ENCODE peak calls at places on chromosomes 2 and 18, in six cellular contexts. One of them, this sample, is unnamed.

GRCh38 chr2:171272039-171272438 is 111.3 kb upstream of the TLK1 start:
- DNase-seq in HEK293T: no peak
- DNase-seq in EL: peak
- DNase-seq in dorsolateral prefrontal cortex: no peak
- DNase-seq in posterior cingulate gyrus: no peak
- DNase-seq in stimulated activated CD4-positive, alpha-beta T cell treated with anti-CD3 and anti-CD28 coated beads, TNF-alpha, amount 100 ng/mL, for 1 hour: no peak
- DNase-seq in this sample: no peak

GRCh38 chr2:150066490-150066889 is 421.0 kb downstream of the RND3 start:
- DNase-seq in HEK293T: no peak
- DNase-seq in EL: no peak
- DNase-seq in dorsolateral prefrontal cortex: no peak
- DNase-seq in posterior cingulate gyrus: no peak
- DNase-seq in stimulated activated CD4-positive, alpha-beta T cell treated with anti-CD3 and anti-CD28 coated beads, TNF-alpha, amount 100 ng/mL, for 1 hour: no peak
- DNase-seq in this sample: no peak

GRCh38 chr2:171109020-171109419 is 51.7 kb downstream of the TLK1 start:
- DNase-seq in HEK293T: no peak
- DNase-seq in EL: no peak
- DNase-seq in dorsolateral prefrontal cortex: no peak
- DNase-seq in posterior cingulate gyrus: no peak
- DNase-seq in stimulated activated CD4-positive, alpha-beta T cell treated with anti-CD3 and anti-CD28 coated beads, TNF-alpha, amount 100 ng/mL, for 1 hour: no peak
- DNase-seq in this sample: no peak

GRCh38 chr2:206831442-206831995 is 66.1 kb downstream of the FASTKD2 start:
- DNase-seq in HEK293T: no peak
- DNase-seq in EL: no peak
- DNase-seq in dorsolateral prefrontal cortex: no peak
- DNase-seq in posterior cingulate gyrus: no peak
- DNase-seq in stimulated activated CD4-positive, alpha-beta T cell treated with anti-CD3 and anti-CD28 coated beads, TNF-alpha, amount 100 ng/mL, for 1 hour: no peak
- DNase-seq in this sample: no peak

GRCh38 chr2:37764739-37765138 is 93.3 kb upstream of the CDC42EP3 start:
- DNase-seq in HEK293T: no peak
- DNase-seq in EL: peak
- DNase-seq in dorsolateral prefrontal cortex: no peak
- DNase-seq in posterior cingulate gyrus: no peak
- DNase-seq in stimulated activated CD4-positive, alpha-beta T cell treated with anti-CD3 and anti-CD28 coated beads, TNF-alpha, amount 100 ng/mL, for 1 hour: no peak
- DNase-seq in this sample: no peak

GRCh38 chr2:47767880-47768609 is 14.9 kb upstream of the MSH6 start:
- DNase-seq in HEK293T: peak
- DNase-seq in EL: peak
- DNase-seq in dorsolateral prefrontal cortex: peak
- DNase-seq in posterior cingulate gyrus: peak
- DNase-seq in stimulated activated CD4-positive, alpha-beta T cell treated with anti-CD3 and anti-CD28 coated beads, TNF-alpha, amount 100 ng/mL, for 1 hour: peak
- DNase-seq in this sample: peak

GRCh38 chr2:203759692-203760365 is 53.4 kb downstream of the CD28 start:
- DNase-seq in HEK293T: no peak
- DNase-seq in EL: peak
- DNase-seq in dorsolateral prefrontal cortex: no peak
- DNase-seq in posterior cingulate gyrus: no peak
- DNase-seq in stimulated activated CD4-positive, alpha-beta T cell treated with anti-CD3 and anti-CD28 coated beads, TNF-alpha, amount 100 ng/mL, for 1 hour: no peak
- DNase-seq in this sample: no peak

GRCh38 chr2:138267161-138267901 is 234.2 kb upstream of the SPOPL start:
- DNase-seq in HEK293T: no peak
- DNase-seq in EL: peak
- DNase-seq in dorsolateral prefrontal cortex: no peak
- DNase-seq in posterior cingulate gyrus: no peak
- DNase-seq in stimulated activated CD4-positive, alpha-beta T cell treated with anti-CD3 and anti-CD28 coated beads, TNF-alpha, amount 100 ng/mL, for 1 hour: no peak
- DNase-seq in this sample: no peak

GRCh38 chr2:24077535-24077877 is 1.4 kb upstream of the SF3B6 start:
- DNase-seq in HEK293T: no peak
- DNase-seq in EL: no peak
- DNase-seq in dorsolateral prefrontal cortex: no peak
- DNase-seq in posterior cingulate gyrus: no peak
- DNase-seq in stimulated activated CD4-positive, alpha-beta T cell treated with anti-CD3 and anti-CD28 coated beads, TNF-alpha, amount 100 ng/mL, for 1 hour: no peak
- DNase-seq in this sample: no peak

GRCh38 chr2:215498411-215498810 is 62.5 kb upstream of the FN1 start:
- DNase-seq in HEK293T: no peak
- DNase-seq in EL: no peak
- DNase-seq in dorsolateral prefrontal cortex: peak
- DNase-seq in posterior cingulate gyrus: peak
- DNase-seq in stimulated activated CD4-positive, alpha-beta T cell treated with anti-CD3 and anti-CD28 coated beads, TNF-alpha, amount 100 ng/mL, for 1 hour: no peak
- DNase-seq in this sample: no peak

GRCh38 chr18:79248495-79249078 is 147.1 kb upstream of the NFATC1 start:
- DNase-seq in HEK293T: no peak
- DNase-seq in EL: no peak
- DNase-seq in dorsolateral prefrontal cortex: no peak
- DNase-seq in posterior cingulate gyrus: no peak
- DNase-seq in stimulated activated CD4-positive, alpha-beta T cell treated with anti-CD3 and anti-CD28 coated beads, TNF-alpha, amount 100 ng/mL, for 1 hour: no peak
- DNase-seq in this sample: no peak

GRCh38 chr2:237859533-237860272 is at the start of gene RAMP1:
- DNase-seq in HEK293T: no peak
- DNase-seq in EL: peak
- DNase-seq in dorsolateral prefrontal cortex: no peak
- DNase-seq in posterior cingulate gyrus: peak
- DNase-seq in stimulated activated CD4-positive, alpha-beta T cell treated with anti-CD3 and anti-CD28 coated beads, TNF-alpha, amount 100 ng/mL, for 1 hour: no peak
- DNase-seq in this sample: no peak

GRCh38 chr18:48962857-48963554 is 12.2 kb upstream of the SMAD7 start:
- DNase-seq in HEK293T: no peak
- DNase-seq in EL: no peak
- DNase-seq in dorsolateral prefrontal cortex: no peak
- DNase-seq in posterior cingulate gyrus: no peak
- DNase-seq in stimulated activated CD4-positive, alpha-beta T cell treated with anti-CD3 and anti-CD28 coated beads, TNF-alpha, amount 100 ng/mL, for 1 hour: no peak
- DNase-seq in this sample: no peak

GRCh38 chr2:54455584-54456525 is at the start of gene SPTBN1:
- DNase-seq in HEK293T: peak
- DNase-seq in EL: peak
- DNase-seq in dorsolateral prefrontal cortex: peak
- DNase-seq in posterior cingulate gyrus: peak
- DNase-seq in stimulated activated CD4-positive, alpha-beta T cell treated with anti-CD3 and anti-CD28 coated beads, TNF-alpha, amount 100 ng/mL, for 1 hour: no peak
- DNase-seq in this sample: peak

GRCh38 chr2:127517465-127517864 is 8.8 kb downstream of the IWS1 start:
- DNase-seq in HEK293T: no peak
- DNase-seq in EL: no peak
- DNase-seq in dorsolateral prefrontal cortex: no peak
- DNase-seq in posterior cingulate gyrus: no peak
- DNase-seq in stimulated activated CD4-positive, alpha-beta T cell treated with anti-CD3 and anti-CD28 coated beads, TNF-alpha, amount 100 ng/mL, for 1 hour: no peak
- DNase-seq in this sample: no peak